ENCODE peak calls at places on chromosomes 2 and 18, in four cellular contexts. A is OCI-LY7, W is Peyer's patch, F is BE2C. Z is an unnamed sample. For H3K9me3 and H3K4me1, the result is how much of the 10 kb centered on the place peaks cover.

GRCh38 chr2:23286765-23287155 is 98.2 kb upstream of the KLHL29 start:
- DNase-seq in A (no peak), W (no peak), F (no peak), Z (no peak)

GRCh38 chr2:3703236-3703682 is at the start of gene DCDC2C:
- DNase-seq in A (no peak), W (no peak), F (no peak), Z (no peak)

GRCh38 chr18:48195782-48196181 is 213.4 kb downstream of the ZBTB7C start:
- DNase-seq in A (no peak), W (no peak), F (no peak), Z (no peak)

GRCh38 chr2:237864030-237864931 is 4.9 kb downstream of the RAMP1 start:
- DNase-seq in A (no peak), W (no peak), F (no peak), Z (peak)

GRCh38 chr2:104371084-104371483 is 482.8 kb upstream of the POU3F3 start:
- DNase-seq in A (no peak), W (no peak), F (no peak), Z (no peak)

GRCh38 chr2:120613742-120614481 is 121.8 kb upstream of the GLI2 start:
- DNase-seq in A (no peak), W (no peak), F (no peak), Z (no peak)

GRCh38 chr18:52999633-53000032 is 659.6 kb downstream of the DCC start:
- DNase-seq in A (no peak), W (no peak), F (no peak), Z (no peak)

GRCh38 chr2:111184725-111185495 is 64.2 kb downstream of the BCL2L11 start:
- DNase-seq in A (no peak), W (no peak), F (no peak), Z (no peak)

GRCh38 chr2:42979416-42979869 is 187.1 kb upstream of the HAAO start:
- DNase-seq in A (no peak), W (no peak), F (no peak), Z (peak)

GRCh38 chr2:184162426-184162825 is 435.9 kb upstream of the ZNF804A start:
- DNase-seq in A (no peak), W (no peak), F (no peak), Z (no peak)

GRCh38 chr2:58571181-58571852 is 330.2 kb upstream of the FANCL start:
- DNase-seq in A (peak), W (no peak), F (peak), Z (no peak)

GRCh38 chr18:54786211-54786610 is 42.1 kb upstream of the RAB27B start:
- DNase-seq in A (no peak), W (no peak), F (no peak), Z (no peak)

GRCh38 chr2:104820126-104820525 is 33.8 kb upstream of the POU3F3 start:
- DNase-seq in A (no peak), W (no peak), F (no peak), Z (no peak)

GRCh38 chr2:38771632-38772031 is 6.4 kb upstream of the GEMIN6 start:
- DNase-seq in A (no peak), W (no peak), F (no peak), Z (no peak)

GRCh38 chr2:15241929-15242328 is 319.2 kb downstream of the NBAS start:
- DNase-seq in A (no peak), W (no peak), F (no peak), Z (no peak)

GRCh38 chr18:63626431-63626830 is 17.6 kb downstream of the SERPINB4 start:
- DNase-seq in A (no peak), W (no peak), F (no peak), Z (no peak)

GRCh38 chr18:22674300-22674699 is 256.6 kb upstream of the CTAGE1 start:
- DNase-seq in A (no peak), W (no peak), F (no peak), Z (no peak)

GRCh38 chr2:100959225-100959880 is 42.7 kb upstream of the RPL31 start:
- DNase-seq in A (no peak), W (no peak), F (no peak), Z (no peak)

GRCh38 chr2:140597836-140598235 is 1533.0 kb downstream of the LRP1B start:
- DNase-seq in A (no peak), W (no peak), F (no peak), Z (no peak)

GRCh38 chr2:64737547-64737946 is 83.8 kb upstream of the SERTAD2 start:
- DNase-seq in A (no peak), W (no peak), F (no peak), Z (no peak)

GRCh38 chr2:200397785-200398184 is 91.3 kb downstream of the SPATS2L start:
- DNase-seq in A (no peak), W (no peak), F (no peak), Z (no peak)

GRCh38 chr18:73235921-73236320 is 368.1 kb upstream of the NETO1 start:
- DNase-seq in A (no peak), W (no peak), F (no peak), Z (no peak)

GRCh38 chr2:124961132-124961531 is 936.0 kb downstream of the CNTNAP5 start:
- DNase-seq in A (no peak), W (no peak), F (no peak), Z (no peak)

GRCh38 chr2:229920011-229920781 is 1.6 kb downstream of the TRIP12 start:
- DNase-seq in A (peak), W (peak), F (no peak), Z (no peak)

GRCh38 chr2:189673661-189674373 is 653 bp upstream of the ANKAR start:
- DNase-seq in A (no peak), W (no peak), F (no peak), Z (no peak)

GRCh38 chr2:218964041-218964771 is 4.7 kb downstream of the CDK5R2 start:
- DNase-seq in A (no peak), W (no peak), F (peak), Z (no peak)

GRCh38 chr2:173834124-173834523 is 131.0 kb downstream of the SP3 start:
- DNase-seq in A (no peak), W (no peak), F (no peak), Z (no peak)

DNA sequence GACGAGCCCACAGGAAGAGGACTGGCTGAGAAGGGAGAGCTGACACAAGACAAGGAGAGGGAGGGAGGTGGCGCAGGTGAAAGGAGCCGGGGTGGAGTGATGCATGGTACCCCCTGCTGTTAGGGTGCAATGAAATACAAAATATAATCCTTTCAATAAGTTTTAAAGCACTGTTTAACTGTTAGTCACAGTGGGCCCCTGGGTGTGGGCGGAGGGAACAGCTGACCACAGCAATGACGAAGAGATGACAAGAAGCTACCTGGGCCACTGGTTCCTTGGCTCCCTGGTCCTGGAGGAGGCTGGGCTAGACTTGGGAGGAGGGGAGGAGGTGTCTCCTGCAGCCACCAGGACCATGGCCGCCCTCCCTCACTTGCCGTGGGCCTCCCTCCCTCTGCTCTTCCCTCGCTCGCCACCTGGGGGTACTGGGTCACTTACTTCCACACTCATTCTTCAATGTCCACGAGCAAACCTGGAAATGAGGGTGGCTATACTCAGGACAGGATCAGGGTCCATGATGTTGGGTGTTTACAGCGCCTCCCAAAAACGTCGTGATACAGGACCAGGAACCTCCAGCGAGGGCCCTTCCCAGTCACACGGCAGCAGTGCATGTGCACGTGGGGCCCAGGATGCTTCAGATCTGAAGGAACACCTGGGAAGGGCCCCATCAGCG is 196.1 kb downstream of the ANKRD30B start:
- DNase-seq in A (no peak), W (no peak), F (no peak), Z (no peak)
- H3K9me3 ChIP-seq in A (under half), W (under half), F (under half), Z (under half)

DNA sequence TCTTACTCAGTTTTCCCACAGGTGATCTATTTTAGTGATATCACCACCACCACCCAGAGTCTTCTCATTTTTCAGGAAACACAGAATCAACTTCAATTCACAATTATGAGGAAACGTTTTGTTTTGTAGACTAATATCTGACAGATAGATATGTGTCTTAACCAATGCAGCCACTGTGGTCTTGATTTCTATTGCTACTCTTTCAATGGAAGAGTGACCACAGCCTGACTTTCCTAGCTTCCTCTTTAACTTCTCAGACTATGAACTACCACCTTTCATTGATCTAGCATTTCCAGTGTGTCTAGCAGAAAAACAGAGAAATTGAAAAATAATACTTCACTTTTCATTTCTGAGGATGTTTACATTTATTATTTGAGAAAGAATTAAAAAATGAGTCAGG is 20.5 kb downstream of the ADAM17 start:
- DNase-seq in A (no peak), W (no peak), F (no peak), Z (no peak)
- H3K4me1 ChIP-seq in A (under half), W (under half), F (under half), Z (under half)

DNA sequence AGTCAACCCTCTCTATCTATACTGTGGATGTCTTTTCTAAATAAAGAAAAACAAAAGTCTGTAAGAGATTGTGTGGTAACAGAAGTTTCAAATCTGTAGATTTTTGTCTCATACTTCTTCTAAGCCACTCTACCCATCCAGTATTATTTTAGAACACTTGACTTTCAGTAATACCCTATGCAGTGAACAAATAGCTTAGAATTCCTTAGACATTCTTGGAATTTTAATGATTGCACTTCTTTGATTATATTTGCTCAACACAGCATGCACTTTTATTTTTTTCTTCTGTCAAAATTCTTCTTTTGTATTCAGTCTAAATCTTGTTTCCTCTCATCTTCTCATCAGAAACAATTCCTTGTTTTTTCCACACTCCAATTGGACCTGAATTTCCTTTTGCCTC is 1080.2 kb downstream of the SUCLG1 start:
- DNase-seq in A (no peak), W (no peak), F (no peak), Z (no peak)
- H3K9me3 ChIP-seq in A (under half), W (under half), F (under half), Z (under half)

GRCh38 chr2:225932741-225933413 is 533.4 kb downstream of the NYAP2 start:
- DNase-seq in A (no peak), W (no peak), F (no peak), Z (no peak)

GRCh38 chr2:225930687-225931086 is 531.2 kb downstream of the NYAP2 start:
- DNase-seq in A (no peak), W (no peak), F (no peak), Z (no peak)
- H3K4me1 ChIP-seq in A (under half), W (under half), F (under half), Z (under half)

GRCh38 chr18:35703043-35703688 is 121.6 kb downstream of the GALNT1 start:
- DNase-seq in A (no peak), W (no peak), F (no peak), Z (no peak)
- H3K9me3 ChIP-seq in A (under half), W (under half), F (under half), Z (under half)

GRCh38 chr2:239519081-239519920 is 118.5 kb upstream of the HDAC4 start:
- DNase-seq in A (no peak), W (no peak), F (peak), Z (no peak)

GRCh38 chr2:239520811-239521517 is 120.1 kb upstream of the HDAC4 start:
- DNase-seq in A (no peak), W (no peak), F (no peak), Z (no peak)

GRCh38 chr2:239518286-239519080 is 117.7 kb upstream of the HDAC4 start:
- DNase-seq in A (no peak), W (no peak), F (no peak), Z (no peak)

GRCh38 chr2:239521518-239521815 is 120.6 kb upstream of the HDAC4 start:
- DNase-seq in A (no peak), W (no peak), F (no peak), Z (no peak)

GRCh38 chr2:239519921-239520585 is 119.2 kb upstream of the HDAC4 start:
- DNase-seq in A (no peak), W (no peak), F (no peak), Z (no peak)
- H3K4me1 ChIP-seq in A (under half), W (under half), F (under half), Z (under half)

GRCh38 chr2:228762565-228762964 is 508.5 kb downstream of the PID1 start:
- DNase-seq in A (no peak), W (no peak), F (no peak), Z (no peak)
- H3K9me3 ChIP-seq in A (under half), W (under half), F (under half), Z (under half)

GRCh38 chr18:10059610-10060468 is 146.0 kb downstream of the VAPA start:
- DNase-seq in A (no peak), W (no peak), F (no peak), Z (no peak)
- H3K4me1 ChIP-seq in A (under half), W (under half), F (under half), Z (under half)

GRCh38 chr18:61658431-61658830 is 234.4 kb downstream of the RNF152 start:
- DNase-seq in A (no peak), W (no peak), F (no peak), Z (no peak)
- H3K9me3 ChIP-seq in A (under half), W (under half), F (under half), Z (under half)

DNA sequence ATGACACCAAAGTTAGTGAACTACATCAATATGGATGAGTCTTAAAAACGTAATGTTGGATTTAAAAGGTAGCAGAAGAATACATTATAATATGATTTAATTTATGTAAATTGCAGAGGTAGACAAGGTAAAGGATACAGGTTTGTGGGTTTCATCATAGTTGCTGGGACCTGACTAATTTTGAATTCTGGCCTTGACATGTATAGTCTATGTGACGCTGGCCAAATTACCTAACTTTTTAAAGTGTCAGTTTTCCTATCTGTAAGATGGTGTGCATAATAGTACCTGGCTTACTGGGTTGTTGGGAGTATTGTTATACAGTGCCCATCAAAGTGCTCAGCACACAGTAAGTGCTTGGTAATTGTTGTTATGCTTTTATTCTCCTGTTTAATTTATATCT is 34.5 kb downstream of the GALNT1 start:
- DNase-seq in A (no peak), W (no peak), F (no peak), Z (no peak)
- H3K4me1 ChIP-seq in A (under half), W (under half), F (under half), Z (under half)

Z was measured in upper lobe of right lung.